ENCODE peak calls at places on chromosomes 1 and 21, in six cellular contexts. O is RWPE1, Z is B cell, L is cardiac muscle cell, E is fibroblast of mammary gland, U is Calu3. S is an unnamed sample.
A peak's percentile ranks its signal among the peaks of the same experiment; 100 is the strongest.

GRCh38 chr1:204507317-204508105 is 8.7 kb upstream of the MDM4 start:
- DNase-seq in L (peak; percentile 78), E (peak; percentile 74), U (peak; percentile 58), O (peak; percentile 28), Z (peak; percentile 40), S (no peak)

GRCh38 chr1:46575300-46575699 is 23.9 kb upstream of the KNCN start:
- DNase-seq in O (no peak), L (no peak), Z (no peak), E (no peak), U (no peak), S (no peak)

GRCh38 chr1:215082532-215083407 is at the start of gene KCNK2:
- DNase-seq in E (peak; percentile 56), O (peak; percentile 26), Z (no peak), U (peak; percentile 42), L (peak; percentile 22), S (no peak)

GRCh38 chr21:45525910-45526306 is 16.3 kb downstream of the SLC19A1 start:
- DNase-seq in O (no peak), Z (no peak), E (no peak), L (no peak), U (no peak), S (peak; percentile 26)

GRCh38 chr1:89904219-89904980 is 83.6 kb downstream of the LRRC8D start:
- DNase-seq in O (no peak), E (no peak), U (no peak), Z (no peak), L (peak; percentile 8), S (no peak)

GRCh38 chr1:153396461-153396860 is 5.6 kb upstream of the S100A8 start:
- DNase-seq in U (no peak), O (no peak), Z (no peak), E (no peak), L (no peak), S (no peak)

GRCh38 chr1:162552684-162553252 is 8.8 kb upstream of the UAP1 start:
- DNase-seq in U (no peak), L (no peak), Z (no peak), E (no peak), O (no peak), S (no peak)

GRCh38 chr1:200877839-200878551 is 5.2 kb downstream of the GPR25 start:
- DNase-seq in L (no peak), U (no peak), O (no peak), Z (no peak), E (no peak), S (no peak)

GRCh38 chr1:63326473-63327380 is 4.4 kb downstream of the FOXD3 start:
- DNase-seq in L (no peak), U (no peak), O (no peak), E (no peak), Z (peak; percentile 20), S (no peak)

GRCh38 chr1:95562230-95562629 is 328.2 kb downstream of the RWDD3 start:
- DNase-seq in L (no peak), U (no peak), E (no peak), Z (no peak), O (no peak), S (no peak)

GRCh38 chr1:198892065-198892464 is 253.2 kb downstream of the PTPRC start:
- DNase-seq in Z (no peak), E (peak; percentile 47), U (no peak), O (no peak), L (peak; percentile 82), S (no peak)

GRCh38 chr1:212242288-212242984 is 42.8 kb upstream of the PPP2R5A start:
- DNase-seq in U (no peak), O (no peak), Z (no peak), E (no peak), L (no peak), S (no peak)

GRCh38 chr1:75233302-75233929 is 99.2 kb downstream of the LHX8 start:
- DNase-seq in U (peak; percentile 6), O (peak; percentile 42), E (peak; percentile 15), L (peak; percentile 37), Z (peak; percentile 50), S (no peak)
- TF ChIP-seq CTCF in U (peak; percentile 45), O (peak; percentile 80), E (peak; percentile 66), L (peak; percentile 63), Z (peak; percentile 85), S (peak; percentile 40)

GRCh38 chr1:14113841-14114567 is 414.0 kb downstream of the PRDM2 start:
- DNase-seq in L (peak; percentile 59), E (peak; percentile 63), U (no peak), O (peak; percentile 46), Z (no peak), S (no peak)
- TF ChIP-seq CTCF in L (peak; percentile 64), E (peak; percentile 64), U (no peak), O (no peak), Z (no peak), S (no peak)

GRCh38 chr1:6985528-6986276 is 200.4 kb downstream of the CAMTA1 start:
- DNase-seq in U (no peak), O (no peak), Z (no peak), L (no peak), E (no peak), S (no peak)

GRCh38 chr1:6988796-6989195 is 203.5 kb downstream of the CAMTA1 start:
- DNase-seq in L (no peak), O (no peak), Z (no peak), U (no peak), E (no peak), S (no peak)

GRCh38 chr1:6986281-6986680 is 201.0 kb downstream of the CAMTA1 start:
- DNase-seq in L (no peak), Z (no peak), E (no peak), O (no peak), U (no peak), S (no peak)

GRCh38 chr1:6989506-6990159 is 204.4 kb downstream of the CAMTA1 start:
- DNase-seq in Z (no peak), U (no peak), L (no peak), O (no peak), E (no peak), S (no peak)

DNA sequence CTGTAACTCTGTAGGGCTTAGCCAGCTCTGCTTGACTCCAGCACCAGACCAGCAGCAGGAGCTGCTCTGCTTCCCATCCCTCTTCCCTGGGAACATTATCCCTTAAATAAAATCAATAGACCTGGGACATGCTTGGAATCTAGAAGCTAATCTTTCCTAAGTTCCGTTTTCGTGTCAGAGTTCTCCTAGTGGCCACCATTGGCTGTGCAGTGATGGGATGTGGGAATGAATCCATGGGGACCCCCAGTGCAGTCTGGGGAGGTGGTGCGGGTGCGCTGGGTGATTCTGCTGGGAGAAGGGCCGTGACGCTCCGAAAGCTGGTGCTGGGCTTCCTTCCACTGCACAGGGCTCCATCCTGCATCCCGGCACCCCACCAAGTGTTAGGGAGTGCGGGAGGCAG is 202.7 kb downstream of the CAMTA1 start:
- DNase-seq in U (no peak), L (no peak), E (no peak), O (no peak), Z (no peak), S (no peak)
- TF ChIP-seq CTCF in U (no peak), L (no peak), E (no peak), O (no peak), Z (no peak), S (no peak)

GRCh38 chr1:240294566-240294965 is 202.9 kb downstream of the FMN2 start:
- DNase-seq in E (no peak), Z (no peak), U (no peak), O (no peak), L (no peak), S (no peak)
- TF ChIP-seq CTCF in E (no peak), Z (no peak), U (no peak), O (no peak), L (no peak), S (no peak)

GRCh38 chr1:156481527-156481926 is 19.0 kb downstream of the MEF2D start:
- DNase-seq in L (no peak), O (no peak), Z (peak; percentile 51), U (no peak), E (no peak), S (no peak)

GRCh38 chr1:156479093-156480014 is 21.2 kb downstream of the MEF2D start:
- DNase-seq in U (no peak), O (no peak), L (no peak), E (no peak), Z (no peak), S (no peak)

GRCh38 chr1:156478250-156478627 is 22.3 kb downstream of the MEF2D start:
- DNase-seq in L (no peak), E (no peak), Z (no peak), U (no peak), O (no peak), S (no peak)

GRCh38 chr1:156480411-156481192 is 20.0 kb downstream of the MEF2D start:
- DNase-seq in Z (peak; percentile 86), E (peak; percentile 49), U (peak; percentile 19), L (peak; percentile 69), O (no peak), S (peak; percentile 76)

DNA sequence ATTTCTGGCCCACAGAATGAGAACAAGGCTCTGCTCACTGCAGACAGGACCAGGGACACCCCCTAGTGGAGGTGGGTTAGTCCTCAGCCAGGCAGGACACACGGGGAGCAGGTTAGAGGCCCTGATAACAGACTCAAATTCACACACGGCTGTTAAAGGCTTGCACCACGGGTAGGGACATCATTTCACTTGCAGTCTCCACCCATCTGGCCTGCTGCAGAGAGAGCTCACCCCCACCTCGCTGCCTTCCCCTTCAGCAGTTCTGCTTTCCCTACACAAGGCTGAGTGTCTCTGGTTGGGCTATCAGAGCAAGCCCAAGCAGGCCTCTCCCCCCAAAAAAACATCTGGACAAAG is 20.6 kb downstream of the MEF2D start:
- DNase-seq in Z (no peak), O (no peak), L (no peak), E (no peak), U (peak; percentile 36), S (no peak)
- TF ChIP-seq CTCF in Z (no peak), O (no peak), L (no peak), E (peak; percentile 19), U (no peak), S (no peak)

GRCh38 chr1:179053486-179053885 is 27.8 kb downstream of the FAM20B start:
- DNase-seq in U (no peak), Z (no peak), L (no peak), E (no peak), O (no peak), S (no peak)

GRCh38 chr1:179058343-179059184 is 23.3 kb upstream of the TOR3A start:
- DNase-seq in L (peak; percentile 56), Z (no peak), O (peak; percentile 25), U (no peak), E (no peak), S (no peak)

GRCh38 chr1:179052776-179053175 is 27.1 kb downstream of the FAM20B start:
- DNase-seq in Z (no peak), O (no peak), L (no peak), E (no peak), U (no peak), S (no peak)

GRCh38 chr1:179059185-179059483 is 22.7 kb upstream of the TOR3A start:
- DNase-seq in U (no peak), Z (no peak), O (no peak), E (no peak), L (peak; percentile 26), S (no peak)

GRCh38 chr1:179055930-179056329 is 25.9 kb upstream of the TOR3A start:
- DNase-seq in E (no peak), O (no peak), U (no peak), L (no peak), Z (no peak), S (no peak)
- TF ChIP-seq CTCF in E (no peak), O (no peak), U (no peak), L (no peak), Z (no peak), S (no peak)

S was measured in CD14-positive monocyte.